ENCODE peak calls at places on chromosomes 6 and 20, in six cellular contexts. One of them, this sample, is unnamed.

GRCh38 chr6:150072201-150072600 is 3.3 kb upstream of the ULBP3 start:
- DNase-seq in CD8-positive, alpha-beta T cell: peak
- DNase-seq in GM23338: peak
- DNase-seq in body of pancreas: peak
- DNase-seq in RKO: peak
- DNase-seq in heart left ventricle: no peak
- DNase-seq in this sample: no peak

GRCh38 chr6:90284236-90284744 is 12.4 kb downstream of the BACH2 start:
- DNase-seq in RKO: peak
- DNase-seq in body of pancreas: no peak
- DNase-seq in GM23338: peak
- DNase-seq in CD8-positive, alpha-beta T cell: no peak
- DNase-seq in heart left ventricle: no peak
- DNase-seq in this sample: peak

GRCh38 chr6:132130530-132131298 is 179.5 kb upstream of the CCN2 start:
- DNase-seq in GM23338: no peak
- DNase-seq in body of pancreas: peak
- DNase-seq in RKO: no peak
- DNase-seq in CD8-positive, alpha-beta T cell: no peak
- DNase-seq in heart left ventricle: peak
- DNase-seq in this sample: peak

GRCh38 chr20:63014287-63014686 is 7.5 kb upstream of the BHLHE23 start:
- DNase-seq in GM23338: no peak
- DNase-seq in CD8-positive, alpha-beta T cell: no peak
- DNase-seq in heart left ventricle: no peak
- DNase-seq in body of pancreas: no peak
- DNase-seq in RKO: no peak
- DNase-seq in this sample: no peak

GRCh38 chr6:56353860-56354259 is 106.5 kb upstream of the COL21A1 start:
- DNase-seq in CD8-positive, alpha-beta T cell: no peak
- DNase-seq in body of pancreas: no peak
- DNase-seq in RKO: no peak
- DNase-seq in heart left ventricle: no peak
- DNase-seq in GM23338: no peak
- DNase-seq in this sample: no peak

GRCh38 chr20:3461191-3461874 is 9.5 kb upstream of the ATRN start:
- DNase-seq in CD8-positive, alpha-beta T cell: no peak
- DNase-seq in heart left ventricle: no peak
- DNase-seq in body of pancreas: no peak
- DNase-seq in GM23338: peak
- DNase-seq in RKO: no peak
- DNase-seq in this sample: no peak

GRCh38 chr20:48773837-48774418 is 53.9 kb downstream of the PREX1 start:
- DNase-seq in body of pancreas: no peak
- DNase-seq in GM23338: no peak
- DNase-seq in heart left ventricle: no peak
- DNase-seq in CD8-positive, alpha-beta T cell: no peak
- DNase-seq in RKO: no peak
- DNase-seq in this sample: no peak

GRCh38 chr20:62987114-62987513 is 19.6 kb downstream of the BHLHE23 start:
- DNase-seq in GM23338: no peak
- DNase-seq in CD8-positive, alpha-beta T cell: no peak
- DNase-seq in body of pancreas: no peak
- DNase-seq in RKO: no peak
- DNase-seq in heart left ventricle: no peak
- DNase-seq in this sample: no peak

GRCh38 chr6:14084388-14084787 is 33.2 kb upstream of the CD83 start:
- DNase-seq in RKO: no peak
- DNase-seq in heart left ventricle: no peak
- DNase-seq in CD8-positive, alpha-beta T cell: no peak
- DNase-seq in body of pancreas: no peak
- DNase-seq in GM23338: no peak
- DNase-seq in this sample: no peak

GRCh38 chr6:47437592-47437991 is 40.0 kb upstream of the CD2AP start:
- DNase-seq in heart left ventricle: no peak
- DNase-seq in CD8-positive, alpha-beta T cell: no peak
- DNase-seq in body of pancreas: no peak
- DNase-seq in GM23338: no peak
- DNase-seq in RKO: no peak
- DNase-seq in this sample: no peak